ENCODE peak calls at places on chromosome 2, in six cellular contexts. One of them, this sample, is unnamed.

GRCh38 chr2:3282056-3282998 is 95.3 kb downstream of the EIPR1 start:
- DNase-seq in DND-41: no peak
- DNase-seq in cardiac fibroblast: no peak
- DNase-seq in osteocyte: peak
- DNase-seq in CD8-positive, alpha-beta T cell: no peak
- DNase-seq in esophagus squamous epithelium: no peak
- DNase-seq in this sample: no peak

GRCh38 chr2:100242416-100242815 is 79.9 kb downstream of the LONRF2 start:
- DNase-seq in DND-41: no peak
- DNase-seq in cardiac fibroblast: no peak
- DNase-seq in esophagus squamous epithelium: no peak
- DNase-seq in CD8-positive, alpha-beta T cell: no peak
- DNase-seq in osteocyte: peak
- DNase-seq in this sample: no peak

GRCh38 chr2:101474752-101475384 is at the start of gene RFX8:
- DNase-seq in esophagus squamous epithelium: no peak
- DNase-seq in osteocyte: no peak
- DNase-seq in CD8-positive, alpha-beta T cell: peak
- DNase-seq in cardiac fibroblast: peak
- DNase-seq in DND-41: peak
- DNase-seq in this sample: peak

GRCh38 chr2:29449499-29449898 is 334.3 kb downstream of the CLIP4 start:
- DNase-seq in DND-41: no peak
- DNase-seq in esophagus squamous epithelium: no peak
- DNase-seq in cardiac fibroblast: no peak
- DNase-seq in CD8-positive, alpha-beta T cell: no peak
- DNase-seq in osteocyte: no peak
- DNase-seq in this sample: no peak

GRCh38 chr2:109507217-109507616 is 106.5 kb downstream of the SEPTIN10 start:
- DNase-seq in DND-41: peak
- DNase-seq in esophagus squamous epithelium: no peak
- DNase-seq in cardiac fibroblast: no peak
- DNase-seq in CD8-positive, alpha-beta T cell: no peak
- DNase-seq in osteocyte: no peak
- DNase-seq in this sample: no peak

GRCh38 chr2:203580846-203581245 is 45.7 kb upstream of the RAPH1 start:
- DNase-seq in esophagus squamous epithelium: no peak
- DNase-seq in cardiac fibroblast: no peak
- DNase-seq in osteocyte: no peak
- DNase-seq in DND-41: no peak
- DNase-seq in CD8-positive, alpha-beta T cell: no peak
- DNase-seq in this sample: no peak

GRCh38 chr2:218383892-218384519 is 1.9 kb downstream of the SLC11A1 start:
- DNase-seq in CD8-positive, alpha-beta T cell: no peak
- DNase-seq in cardiac fibroblast: peak
- DNase-seq in esophagus squamous epithelium: no peak
- DNase-seq in DND-41: peak
- DNase-seq in osteocyte: no peak
- DNase-seq in this sample: no peak

GRCh38 chr2:165681841-165682240 is 112.2 kb downstream of the GALNT3 start:
- DNase-seq in osteocyte: no peak
- DNase-seq in cardiac fibroblast: no peak
- DNase-seq in CD8-positive, alpha-beta T cell: no peak
- DNase-seq in DND-41: no peak
- DNase-seq in esophagus squamous epithelium: no peak
- DNase-seq in this sample: no peak

GRCh38 chr2:7118606-7119503 is 201.6 kb downstream of the RNF144A start:
- DNase-seq in osteocyte: no peak
- DNase-seq in cardiac fibroblast: peak
- DNase-seq in CD8-positive, alpha-beta T cell: no peak
- DNase-seq in esophagus squamous epithelium: no peak
- DNase-seq in DND-41: peak
- DNase-seq in this sample: no peak

GRCh38 chr2:199228887-199229819 is 228.6 kb downstream of the SATB2 start:
- DNase-seq in DND-41: peak
- DNase-seq in osteocyte: no peak
- DNase-seq in cardiac fibroblast: peak
- DNase-seq in esophagus squamous epithelium: no peak
- DNase-seq in CD8-positive, alpha-beta T cell: no peak
- DNase-seq in this sample: no peak

GRCh38 chr2:60745330-60745729 is 10.7 kb upstream of the PAPOLG start:
- DNase-seq in CD8-positive, alpha-beta T cell: no peak
- DNase-seq in osteocyte: no peak
- DNase-seq in DND-41: no peak
- DNase-seq in cardiac fibroblast: no peak
- DNase-seq in esophagus squamous epithelium: no peak
- DNase-seq in this sample: no peak

GRCh38 chr2:118490323-118490722 is 357.1 kb downstream of the EN1 start:
- DNase-seq in osteocyte: no peak
- DNase-seq in DND-41: no peak
- DNase-seq in esophagus squamous epithelium: no peak
- DNase-seq in cardiac fibroblast: no peak
- DNase-seq in CD8-positive, alpha-beta T cell: no peak
- DNase-seq in this sample: no peak

GRCh38 chr2:231454361-231454791 is 9.9 kb downstream of the NCL start:
- DNase-seq in CD8-positive, alpha-beta T cell: no peak
- DNase-seq in DND-41: no peak
- DNase-seq in esophagus squamous epithelium: no peak
- DNase-seq in osteocyte: no peak
- DNase-seq in cardiac fibroblast: no peak
- DNase-seq in this sample: no peak

GRCh38 chr2:9752441-9753275 is 90.6 kb upstream of the TAF1B start:
- DNase-seq in esophagus squamous epithelium: no peak
- DNase-seq in DND-41: no peak
- DNase-seq in CD8-positive, alpha-beta T cell: peak
- DNase-seq in osteocyte: no peak
- DNase-seq in cardiac fibroblast: peak
- DNase-seq in this sample: peak

GRCh38 chr2:174172802-174173355 is 75.5 kb downstream of the OLA1 start:
- DNase-seq in osteocyte: no peak
- DNase-seq in esophagus squamous epithelium: no peak
- DNase-seq in DND-41: peak
- DNase-seq in cardiac fibroblast: no peak
- DNase-seq in CD8-positive, alpha-beta T cell: no peak
- DNase-seq in this sample: no peak

GRCh38 chr2:145652051-145652450 is 1132.1 kb upstream of the ZEB2 start:
- DNase-seq in CD8-positive, alpha-beta T cell: no peak
- DNase-seq in osteocyte: no peak
- DNase-seq in esophagus squamous epithelium: no peak
- DNase-seq in cardiac fibroblast: peak
- DNase-seq in DND-41: no peak
- DNase-seq in this sample: no peak

GRCh38 chr2:23926289-23926749 is 604 bp downstream of the ATAD2B start:
- DNase-seq in cardiac fibroblast: no peak
- DNase-seq in osteocyte: peak
- DNase-seq in CD8-positive, alpha-beta T cell: peak
- DNase-seq in esophagus squamous epithelium: no peak
- DNase-seq in DND-41: no peak
- DNase-seq in this sample: no peak

GRCh38 chr2:219551412-219551811 is 7.6 kb downstream of the TMEM198 start:
- DNase-seq in DND-41: no peak
- DNase-seq in osteocyte: no peak
- DNase-seq in esophagus squamous epithelium: no peak
- DNase-seq in cardiac fibroblast: no peak
- DNase-seq in CD8-positive, alpha-beta T cell: no peak
- DNase-seq in this sample: no peak

GRCh38 chr2:172710584-172711024 is 25.0 kb upstream of the RAPGEF4 start:
- DNase-seq in cardiac fibroblast: peak
- DNase-seq in osteocyte: no peak
- DNase-seq in DND-41: peak
- DNase-seq in CD8-positive, alpha-beta T cell: peak
- DNase-seq in esophagus squamous epithelium: no peak
- DNase-seq in this sample: peak

GRCh38 chr2:212961255-212961654 is 190.2 kb downstream of the IKZF2 start:
- DNase-seq in CD8-positive, alpha-beta T cell: no peak
- DNase-seq in esophagus squamous epithelium: no peak
- DNase-seq in cardiac fibroblast: no peak
- DNase-seq in osteocyte: no peak
- DNase-seq in DND-41: no peak
- DNase-seq in this sample: no peak

GRCh38 chr2:110104025-110104771 is 11.4 kb downstream of the MALL start:
- DNase-seq in DND-41: no peak
- DNase-seq in esophagus squamous epithelium: no peak
- DNase-seq in osteocyte: no peak
- DNase-seq in cardiac fibroblast: no peak
- DNase-seq in CD8-positive, alpha-beta T cell: no peak
- DNase-seq in this sample: no peak

GRCh38 chr2:74845217-74845751 is 11.4 kb downstream of the HK2 start:
- DNase-seq in DND-41: no peak
- DNase-seq in CD8-positive, alpha-beta T cell: peak
- DNase-seq in osteocyte: peak
- DNase-seq in esophagus squamous epithelium: peak
- DNase-seq in cardiac fibroblast: peak
- DNase-seq in this sample: peak

GRCh38 chr2:235937526-235937925 is 230.7 kb downstream of the GBX2 start:
- DNase-seq in DND-41: no peak
- DNase-seq in cardiac fibroblast: no peak
- DNase-seq in esophagus squamous epithelium: no peak
- DNase-seq in osteocyte: no peak
- DNase-seq in CD8-positive, alpha-beta T cell: no peak
- DNase-seq in this sample: no peak

GRCh38 chr2:234964631-234965461 is 13.0 kb downstream of the SH3BP4 start:
- DNase-seq in osteocyte: no peak
- DNase-seq in CD8-positive, alpha-beta T cell: no peak
- DNase-seq in cardiac fibroblast: no peak
- DNase-seq in esophagus squamous epithelium: no peak
- DNase-seq in DND-41: no peak
- DNase-seq in this sample: no peak

GRCh38 chr2:168691221-168691620 is 111.2 kb upstream of the NOSTRIN start:
- DNase-seq in osteocyte: no peak
- DNase-seq in CD8-positive, alpha-beta T cell: no peak
- DNase-seq in DND-41: no peak
- DNase-seq in esophagus squamous epithelium: no peak
- DNase-seq in cardiac fibroblast: no peak
- DNase-seq in this sample: no peak

GRCh38 chr2:168687314-168687713 is 115.1 kb upstream of the NOSTRIN start:
- DNase-seq in cardiac fibroblast: peak
- DNase-seq in osteocyte: no peak
- DNase-seq in CD8-positive, alpha-beta T cell: no peak
- DNase-seq in DND-41: no peak
- DNase-seq in esophagus squamous epithelium: no peak
- DNase-seq in this sample: no peak

GRCh38 chr2:168694876-168695275 is 107.6 kb upstream of the NOSTRIN start:
- DNase-seq in DND-41: no peak
- DNase-seq in osteocyte: no peak
- DNase-seq in esophagus squamous epithelium: no peak
- DNase-seq in cardiac fibroblast: no peak
- DNase-seq in CD8-positive, alpha-beta T cell: no peak
- DNase-seq in this sample: no peak

GRCh38 chr2:168694173-168694572 is 108.3 kb upstream of the NOSTRIN start:
- DNase-seq in osteocyte: no peak
- DNase-seq in esophagus squamous epithelium: no peak
- DNase-seq in CD8-positive, alpha-beta T cell: no peak
- DNase-seq in DND-41: no peak
- DNase-seq in cardiac fibroblast: no peak
- DNase-seq in this sample: no peak

DNA sequence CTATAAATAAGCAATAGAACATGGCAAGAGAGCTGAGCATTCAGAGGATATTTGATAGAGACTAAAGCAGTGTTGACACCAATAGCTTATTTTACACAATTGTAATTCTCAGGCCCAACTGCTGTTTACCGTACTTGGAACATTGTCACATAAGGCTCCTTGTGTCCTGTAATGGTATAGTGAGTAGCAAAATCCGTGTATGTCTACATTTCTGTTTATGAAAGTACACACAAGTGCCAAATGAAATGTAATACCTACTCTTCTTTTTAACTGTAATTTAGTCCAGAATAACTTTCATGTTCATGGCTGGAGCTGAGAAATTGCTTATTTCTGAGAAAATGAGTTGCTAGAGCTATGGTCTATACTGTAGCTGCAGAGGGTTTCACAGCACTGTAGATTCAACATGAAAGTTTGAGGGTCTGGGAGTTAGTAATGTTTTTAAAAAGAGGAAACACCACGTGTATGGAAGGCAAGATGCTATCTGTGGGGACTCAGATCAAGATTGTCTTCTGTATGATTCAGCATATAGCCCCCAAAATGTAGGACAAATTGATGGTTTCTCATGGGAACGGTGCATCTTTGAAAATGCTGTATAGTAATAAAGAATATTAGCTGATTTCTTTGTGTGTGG is 110.2 kb upstream of the NOSTRIN start:
- DNase-seq in CD8-positive, alpha-beta T cell: no peak
- DNase-seq in DND-41: no peak
- DNase-seq in cardiac fibroblast: no peak
- DNase-seq in esophagus squamous epithelium: no peak
- DNase-seq in osteocyte: no peak
- DNase-seq in this sample: no peak
- TF ChIP-seq CTCF in CD8-positive, alpha-beta T cell: no peak
- TF ChIP-seq CTCF in DND-41: no peak
- TF ChIP-seq CTCF in cardiac fibroblast: no peak
- TF ChIP-seq CTCF in esophagus squamous epithelium: no peak
- TF ChIP-seq CTCF in osteocyte: no peak
- TF ChIP-seq CTCF in this sample: no peak

GRCh38 chr2:126638781-126639180 is 17.2 kb upstream of the GYPC start:
- DNase-seq in cardiac fibroblast: no peak
- DNase-seq in DND-41: no peak
- DNase-seq in osteocyte: peak
- DNase-seq in esophagus squamous epithelium: no peak
- DNase-seq in CD8-positive, alpha-beta T cell: no peak
- DNase-seq in this sample: no peak

GRCh38 chr2:126637393-126637792 is 18.6 kb upstream of the GYPC start:
- DNase-seq in CD8-positive, alpha-beta T cell: no peak
- DNase-seq in esophagus squamous epithelium: no peak
- DNase-seq in osteocyte: no peak
- DNase-seq in cardiac fibroblast: no peak
- DNase-seq in DND-41: no peak
- DNase-seq in this sample: no peak

GRCh38 chr2:126635281-126635680 is 20.7 kb upstream of the GYPC start:
- DNase-seq in osteocyte: no peak
- DNase-seq in DND-41: no peak
- DNase-seq in CD8-positive, alpha-beta T cell: no peak
- DNase-seq in esophagus squamous epithelium: no peak
- DNase-seq in cardiac fibroblast: peak
- DNase-seq in this sample: no peak

GRCh38 chr2:126639276-126639675 is 16.7 kb upstream of the GYPC start:
- DNase-seq in DND-41: no peak
- DNase-seq in osteocyte: peak
- DNase-seq in CD8-positive, alpha-beta T cell: no peak
- DNase-seq in cardiac fibroblast: no peak
- DNase-seq in esophagus squamous epithelium: no peak
- DNase-seq in this sample: no peak

GRCh38 chr2:126634273-126634861 is 21.6 kb upstream of the GYPC start:
- DNase-seq in osteocyte: no peak
- DNase-seq in CD8-positive, alpha-beta T cell: peak
- DNase-seq in DND-41: no peak
- DNase-seq in cardiac fibroblast: peak
- DNase-seq in esophagus squamous epithelium: no peak
- DNase-seq in this sample: peak
- TF ChIP-seq CTCF in osteocyte: peak
- TF ChIP-seq CTCF in CD8-positive, alpha-beta T cell: peak
- TF ChIP-seq CTCF in DND-41: no peak
- TF ChIP-seq CTCF in cardiac fibroblast: peak
- TF ChIP-seq CTCF in esophagus squamous epithelium: peak
- TF ChIP-seq CTCF in this sample: peak

GRCh38 chr2:68839260-68839833 is 31.9 kb downstream of the BMP10 start:
- DNase-seq in CD8-positive, alpha-beta T cell: no peak
- DNase-seq in osteocyte: no peak
- DNase-seq in esophagus squamous epithelium: no peak
- DNase-seq in DND-41: peak
- DNase-seq in cardiac fibroblast: peak
- DNase-seq in this sample: no peak
- TF ChIP-seq CTCF in CD8-positive, alpha-beta T cell: no peak
- TF ChIP-seq CTCF in osteocyte: peak
- TF ChIP-seq CTCF in esophagus squamous epithelium: peak
- TF ChIP-seq CTCF in DND-41: peak
- TF ChIP-seq CTCF in cardiac fibroblast: peak
- TF ChIP-seq CTCF in this sample: peak

GRCh38 chr2:46230115-46230571 is 67.1 kb upstream of the EPAS1 start:
- DNase-seq in esophagus squamous epithelium: no peak
- DNase-seq in CD8-positive, alpha-beta T cell: no peak
- DNase-seq in osteocyte: peak
- DNase-seq in cardiac fibroblast: no peak
- DNase-seq in DND-41: peak
- DNase-seq in this sample: no peak
- TF ChIP-seq CTCF in esophagus squamous epithelium: peak
- TF ChIP-seq CTCF in CD8-positive, alpha-beta T cell: no peak
- TF ChIP-seq CTCF in osteocyte: peak
- TF ChIP-seq CTCF in cardiac fibroblast: no peak
- TF ChIP-seq CTCF in DND-41: peak
- TF ChIP-seq CTCF in this sample: no peak

This sample was measured in CD4-positive, alpha-beta T cell.